ENCODE peak calls at places on chromosomes 11 and 22, in six cellular contexts. J is heart left ventricle, M is tibial nerve, A is right lobe of liver, P is SJSA1, Z is endothelial cell of umbilical vein. C is an unnamed sample.

GRCh38 chr22:49305215-49305965 is 522.3 kb downstream of the BRD1 start:
- DNase-seq in A (peak; percentile 71), M (no peak), P (peak; percentile 5), J (peak; percentile 38), Z (peak; percentile 4), C (peak; percentile 90)

GRCh38 chr11:3050386-3051325 is 6.6 kb downstream of the CARS1 start:
- DNase-seq in A (no peak), Z (no peak), P (no peak), J (no peak), M (no peak), C (no peak)

GRCh38 chr22:49371325-49372110 is 456.2 kb downstream of the BRD1 start:
- DNase-seq in J (no peak), Z (no peak), P (no peak), M (no peak), A (no peak), C (peak; percentile 62)

GRCh38 chr11:104870910-104871309 is 27.4 kb downstream of the CASP12 start:
- DNase-seq in A (no peak), M (no peak), J (no peak), P (no peak), Z (no peak), C (no peak)

GRCh38 chr11:76806608-76807205 is 23.6 kb downstream of the TSKU start:
- DNase-seq in A (no peak), Z (no peak), P (no peak), M (no peak), J (peak; percentile 0), C (no peak)

GRCh38 chr11:35272391-35272821 is 133.4 kb downstream of the CD44 start:
- DNase-seq in Z (no peak), P (no peak), M (no peak), A (no peak), J (no peak), C (no peak)

GRCh38 chr11:64100345-64100744 is 64.6 kb downstream of the FLRT1 start:
- DNase-seq in Z (no peak), A (no peak), J (no peak), P (no peak), M (no peak), C (no peak)

GRCh38 chr11:106456651-106457050 is 379.2 kb downstream of the AASDHPPT start:
- DNase-seq in A (no peak), Z (no peak), P (no peak), M (no peak), J (no peak), C (no peak)

GRCh38 chr22:42902875-42903510 is 45.9 kb upstream of the ARFGAP3 start:
- DNase-seq in A (no peak), P (no peak), Z (no peak), J (no peak), M (no peak), C (no peak)

GRCh38 chr11:65934014-65934413 is 11.3 kb upstream of the TSGA10IP start:
- DNase-seq in Z (no peak), P (no peak), A (no peak), J (no peak), M (no peak), C (no peak)

GRCh38 chr11:117076941-117077659 is 21.1 kb downstream of the SIK3 start:
- DNase-seq in A (peak; percentile 68), M (no peak), P (no peak), Z (no peak), J (no peak), C (no peak)

GRCh38 chr11:130413383-130414106 is 14.9 kb downstream of the ADAMTS8 start:
- DNase-seq in M (no peak), P (peak; percentile 46), A (no peak), Z (no peak), J (no peak), C (peak; percentile 86)

GRCh38 chr22:47240116-47240515 is 477.7 kb downstream of the TBC1D22A start:
- DNase-seq in Z (no peak), A (no peak), P (no peak), M (no peak), J (no peak), C (no peak)

GRCh38 chr11:74909363-74909762 is 39.5 kb downstream of the XRRA1 start:
- DNase-seq in A (no peak), J (no peak), M (no peak), Z (no peak), P (no peak), C (no peak)

GRCh38 chr11:68081691-68082090 is 39.5 kb downstream of the CHKA start:
- DNase-seq in M (no peak), Z (no peak), P (no peak), A (peak; percentile 77), J (no peak), C (no peak)

GRCh38 chr11:1086171-1087102 is 11.8 kb downstream of the MUC2 start:
- DNase-seq in A (peak; percentile 39), Z (no peak), P (no peak), M (no peak), J (no peak), C (peak; percentile 42)

GRCh38 chr11:75380716-75381420 is 18.4 kb upstream of the RPS3 start:
- DNase-seq in P (no peak), A (no peak), Z (no peak), M (no peak), J (peak; percentile 27), C (no peak)

GRCh38 chr11:8813658-8814057 is 97.3 kb upstream of the AKIP1 start:
- DNase-seq in M (peak; percentile 41), A (peak; percentile 67), P (peak; percentile 58), J (peak; percentile 70), Z (peak; percentile 81), C (peak; percentile 84)

GRCh38 chr11:114171257-114172054 is 111.9 kb downstream of the ZBTB16 start:
- DNase-seq in A (peak; percentile 98), Z (peak; percentile 65), M (peak; percentile 65), J (peak; percentile 89), P (no peak), C (peak; percentile 84)

GRCh38 chr22:27397948-27398330 is 403.6 kb downstream of the MN1 start:
- DNase-seq in J (peak; percentile 42), A (no peak), Z (no peak), M (no peak), P (no peak), C (peak; percentile 61)

GRCh38 chr22:20399866-20400605 is 6.1 kb downstream of the ZNF74 start:
- DNase-seq in J (no peak), Z (no peak), P (no peak), A (peak; percentile 34), M (no peak), C (peak; percentile 37)

GRCh38 chr11:75154646-75155569 is 4.0 kb downstream of the SLCO2B1 start:
- DNase-seq in P (peak; percentile 66), Z (no peak), M (no peak), J (no peak), A (no peak), C (no peak)

GRCh38 chr22:25447067-25447688 is 117.3 kb upstream of the GRK3 start:
- DNase-seq in J (no peak), Z (no peak), M (no peak), A (no peak), P (no peak), C (no peak)

GRCh38 chr22:35742342-35743100 is 24.8 kb downstream of the APOL5 start:
- DNase-seq in A (no peak), P (peak; percentile 75), Z (peak; percentile 63), M (no peak), J (no peak), C (no peak)

GRCh38 chr11:110075822-110076208 is 17.4 kb upstream of the ZC3H12C start:
- DNase-seq in Z (no peak), P (no peak), A (no peak), M (no peak), J (no peak), C (no peak)

GRCh38 chr11:94201004-94201465 is 72.4 kb downstream of the PANX1 start:
- DNase-seq in Z (no peak), P (peak; percentile 67), M (no peak), J (no peak), A (no peak), C (no peak)

GRCh38 chr11:13261600-13262061 is 16.0 kb upstream of the BMAL1 start:
- DNase-seq in J (no peak), P (peak; percentile 97), A (no peak), Z (peak; percentile 68), M (no peak), C (no peak)

GRCh38 chr11:31804439-31805036 is 6.6 kb downstream of the PAX6 start:
- DNase-seq in A (no peak), P (no peak), Z (no peak), J (no peak), M (no peak), C (no peak)

GRCh38 chr11:31806186-31806943 is 4.8 kb downstream of the PAX6 start:
- DNase-seq in M (no peak), A (no peak), Z (no peak), P (no peak), J (no peak), C (no peak)

GRCh38 chr11:31805629-31806185 is 5.4 kb downstream of the PAX6 start:
- DNase-seq in J (no peak), M (no peak), A (no peak), P (no peak), Z (no peak), C (no peak)

GRCh38 chr11:31803813-31804438 is 7.2 kb downstream of the PAX6 start:
- DNase-seq in P (no peak), A (no peak), J (no peak), Z (no peak), M (no peak), C (peak; percentile 68)

GRCh38 chr11:31805037-31805628 is 6.0 kb downstream of the PAX6 start:
- DNase-seq in P (no peak), A (no peak), J (no peak), M (no peak), Z (no peak), C (no peak)
- H3K4me3 ChIP-seq in P (no peak overlapping the region), A (no peak overlapping the region), J (no peak overlapping the region), M (no peak overlapping the region), Z (no peak overlapping the region), C (no peak overlapping the region)

DNA sequence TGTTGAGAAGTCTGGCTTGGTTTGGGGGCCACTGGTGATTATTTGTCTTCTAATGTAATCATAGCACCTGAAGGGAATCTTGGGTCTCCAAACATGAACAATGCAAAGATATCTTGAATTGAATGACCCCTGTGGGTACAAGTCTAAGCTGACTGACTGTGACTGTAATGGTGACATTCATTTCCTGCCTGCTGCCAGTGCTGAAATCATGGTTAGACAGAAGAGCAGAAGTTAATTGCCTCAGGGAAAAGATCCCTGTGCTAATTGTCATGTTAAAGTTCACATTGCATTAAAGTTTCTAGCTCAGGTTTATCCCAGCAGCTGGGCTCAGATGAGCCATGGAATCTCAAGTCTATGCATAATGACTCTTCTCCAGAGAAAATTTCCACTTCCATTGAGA is 772.0 kb downstream of the ETS1 start:
- DNase-seq in J (no peak), P (no peak), Z (no peak), M (no peak), A (no peak), C (no peak)
- H3K4me1 ChIP-seq in J (no peaks in the 10 kb centered on the region), P (no peaks in the 10 kb centered on the region), Z (no peaks in the 10 kb centered on the region), M (no peaks in the 10 kb centered on the region), A (no peaks in the 10 kb centered on the region), C (no peaks in the 10 kb centered on the region)

GRCh38 chr22:39241632-39242388 is 3.0 kb downstream of the PDGFB start:
- DNase-seq in M (no peak), A (no peak), P (no peak), Z (no peak), J (no peak), C (no peak)
- H3K4me3 ChIP-seq in M (peak overlapping the region; percentile 58), A (peak overlapping the region; percentile 51), P (no peak overlapping the region), Z (peak overlapping the region; percentile 5), J (peak overlapping the region; percentile 78), C (no peak overlapping the region)

DNA sequence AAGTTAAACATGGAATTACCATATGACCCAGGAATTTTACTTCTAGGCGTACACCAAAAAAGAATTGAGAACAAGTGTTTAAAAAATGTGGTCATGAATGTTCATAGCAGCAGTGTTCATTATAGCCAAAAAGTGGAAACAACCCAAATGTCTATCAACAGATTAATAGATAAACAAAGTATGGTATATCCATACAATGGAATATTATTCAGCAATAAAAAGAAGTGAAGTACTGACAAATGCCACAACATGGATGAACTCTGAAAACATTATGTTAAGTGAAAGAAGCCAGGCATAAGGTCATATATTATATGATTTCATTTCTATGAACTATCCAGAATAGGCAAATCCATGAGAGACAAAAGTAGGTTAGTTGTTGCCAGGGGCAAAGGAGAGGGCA is 141.7 kb upstream of the NAV2 start:
- DNase-seq in Z (no peak), M (no peak), J (no peak), A (no peak), P (no peak), C (no peak)
- H3K4me1 ChIP-seq in Z (no peaks in the 10 kb centered on the region), M (no peaks in the 10 kb centered on the region), J (peaks cover 20% of the 10 kb centered on the region), A (no peaks in the 10 kb centered on the region), P (no peaks in the 10 kb centered on the region), C (peaks cover 6% of the 10 kb centered on the region)

C was measured in aorta.